ENCODE peak calls at places on chromosomes 6 and 20, in ten cellular contexts. H is neural progenitor cell; W is SHP77; Y is HT1080; J is GM12878; F is neural crest cell; P is AG10803; V is prostate gland; C is epithelial cell of esophagus; T is stimulated activated naive B cell treated with anti-CD40 and anti-IgM and Interleukin-4, amounts not matched to agents 10 μg/mL and 1 μg/mL and 100 μg/mL, for 72 hours. A is an unnamed sample.

GRCh38 chr20:51313275-51313898 is 229.1 kb downstream of the NFATC2 start:
- DNase-seq in H (no peak), W (no peak), Y (peak; percentile 26), J (no peak), F (no peak), P (no peak), V (no peak), C (peak; percentile 28), T (no peak), A (no peak)

GRCh38 chr6:96735332-96735731 is 101.9 kb downstream of the GPR63 start:
- DNase-seq in H (no peak), W (no peak), Y (no peak), J (no peak), F (no peak), P (no peak), V (no peak), C (no peak), T (no peak), A (no peak)

GRCh38 chr6:12576389-12576788 is 140.2 kb upstream of the PHACTR1 start:
- DNase-seq in H (no peak), W (no peak), Y (no peak), J (no peak), F (no peak), P (peak; percentile 92), V (no peak), C (peak; percentile 81), T (no peak), A (no peak)

GRCh38 chr20:51404297-51405060 is 138.0 kb downstream of the NFATC2 start:
- DNase-seq in H (no peak), W (no peak), Y (peak; percentile 91), J (peak; percentile 80), F (no peak), P (no peak), V (no peak), C (no peak), T (peak; percentile 74), A (no peak)

GRCh38 chr6:135428078-135428477 is 69.5 kb downstream of the AHI1 start:
- DNase-seq in H (no peak), W (no peak), Y (no peak), J (no peak), F (no peak), P (no peak), V (no peak), C (no peak), T (no peak), A (no peak)

GRCh38 chr6:21594427-21595264 is 1.1 kb downstream of the SOX4 start:
- DNase-seq in H (peak; percentile 64), W (no peak), Y (peak; percentile 32), J (no peak), F (peak; percentile 26), P (peak; percentile 63), V (peak; percentile 51), C (peak; percentile 63), T (peak; percentile 33), A (peak; percentile 63)

GRCh38 chr20:10673176-10673830 is 496 bp downstream of the JAG1 start:
- DNase-seq in H (peak; percentile 87), W (peak; percentile 56), Y (no peak), J (no peak), F (peak; percentile 59), P (peak; percentile 29), V (no peak), C (no peak), T (peak; percentile 9), A (peak; percentile 72)

GRCh38 chr20:47594157-47594556 is 92.5 kb downstream of the NCOA3 start:
- DNase-seq in H (no peak), W (no peak), Y (no peak), J (no peak), F (no peak), P (no peak), V (no peak), C (no peak), T (no peak), A (no peak)

GRCh38 chr20:50585214-50585613 is 75.0 kb downstream of the PTPN1 start:
- DNase-seq in H (no peak), W (no peak), Y (no peak), J (no peak), F (no peak), P (no peak), V (no peak), C (no peak), T (no peak), A (no peak)

GRCh38 chr6:40075051-40075445 is 140.8 kb upstream of the MOCS1 start:
- DNase-seq in H (no peak), W (no peak), Y (no peak), J (no peak), F (no peak), P (no peak), V (no peak), C (peak; percentile 34), T (no peak), A (no peak)

A was measured in left kidney.